ENCODE peak calls at places on chromosomes 3 and 15, in seven cellular contexts. U is NCI-H526, I is left ventricle myocardium inferior, S is hypothalamus, G is GM12864, V is epithelial cell of esophagus, B is body of pancreas. O is an unnamed sample.
A peak's percentile ranks its signal among the peaks of the same experiment; 100 is the strongest.

GRCh38 chr3:10888523-10889081 is 72.6 kb downstream of the SLC6A11 start:
- DNase-seq in G (no peak), U (no peak), I (no peak), S (no peak), B (no peak), V (peak; percentile 36), O (no peak)

GRCh38 chr15:71337197-71337845 is 222.1 kb downstream of the THSD4 start:
- DNase-seq in V (peak; percentile 98), S (no peak), B (peak; percentile 42), G (no peak), I (no peak), U (peak; percentile 89), O (no peak)

GRCh38 chr3:33956211-33956610 is 157.8 kb downstream of the PDCD6IP start:
- DNase-seq in V (no peak), U (no peak), G (no peak), I (no peak), B (no peak), S (no peak), O (no peak)

GRCh38 chr15:33442449-33442848 is 131.7 kb downstream of the RYR3 start:
- DNase-seq in U (no peak), G (no peak), B (no peak), V (no peak), I (no peak), S (no peak), O (no peak)

GRCh38 chr3:13495351-13495813 is 15.3 kb downstream of the HDAC11 start:
- DNase-seq in G (no peak), S (no peak), B (peak; percentile 8), U (no peak), I (peak; percentile 6), V (no peak), O (no peak)

GRCh38 chr3:87145553-87145952 is 81.6 kb upstream of the CHMP2B start:
- DNase-seq in S (no peak), B (no peak), I (no peak), U (peak; percentile 38), G (no peak), V (peak; percentile 53), O (no peak)

GRCh38 chr3:53161820-53162671 is 1.0 kb downstream of the PRKCD start:
- DNase-seq in S (no peak), G (no peak), I (peak; percentile 44), V (peak; percentile 58), B (no peak), U (peak; percentile 67), O (no peak)

GRCh38 chr3:142647856-142648255 is 51.7 kb downstream of the PLS1 start:
- DNase-seq in S (no peak), I (no peak), B (no peak), V (peak; percentile 91), G (no peak), U (no peak), O (no peak)

GRCh38 chr3:166190360-166190759 is 353.1 kb upstream of the BCHE start:
- DNase-seq in V (peak; percentile 86), S (no peak), U (no peak), I (no peak), G (no peak), B (no peak), O (no peak)

GRCh38 chr3:105466495-105467080 is 99.9 kb downstream of the ALCAM start:
- DNase-seq in G (no peak), S (no peak), U (no peak), B (no peak), V (no peak), I (no peak), O (no peak)

GRCh38 chr15:73002509-73002908 is 49.8 kb upstream of the NEO1 start:
- DNase-seq in U (no peak), B (no peak), S (no peak), G (no peak), I (no peak), V (no peak), O (no peak)

GRCh38 chr3:5019411-5020261 is 40.4 kb downstream of the BHLHE40 start:
- DNase-seq in S (no peak), G (no peak), I (no peak), U (no peak), V (peak; percentile 74), B (no peak), O (no peak)

GRCh38 chr15:68821898-68822380 is 1.2 kb upstream of the ANP32A start:
- DNase-seq in G (no peak), U (peak; percentile 64), S (no peak), B (no peak), I (no peak), V (peak; percentile 70), O (no peak)

GRCh38 chr3:163556804-163557203 is 1521.5 kb downstream of the SI start:
- DNase-seq in G (no peak), U (no peak), B (no peak), V (no peak), S (no peak), I (no peak), O (no peak)

GRCh38 chr3:159026510-159026909 is 224.7 kb downstream of the MFSD1 start:
- DNase-seq in G (no peak), B (no peak), V (peak; percentile 57), U (no peak), S (no peak), I (no peak), O (no peak)

GRCh38 chr15:77418341-77419049 is 1.4 kb downstream of the PEAK1 start:
- DNase-seq in I (no peak), V (no peak), B (no peak), S (no peak), G (no peak), U (no peak), O (no peak)

O was measured in NCI-H1436 treated with DMSO at 0.1 percent for 48 hours.